ENCODE peak calls at places on chromosomes 11 and 22, in five cellular contexts. H is adipocyte, D is MCF 10A, C is T follicular helper cell, B is EH. U is an unnamed sample.

GRCh38 chr22:44574057-44574456 is 76.0 kb upstream of the RTL6 start:
- DNase-seq in H (peak), D (peak), C (no peak), B (peak), U (no peak)

GRCh38 chr11:67058506-67058905 is 1.9 kb downstream of the RHOD start:
- DNase-seq in H (no peak), D (no peak), C (no peak), B (no peak), U (no peak)

GRCh38 chr22:40218152-40218551 is 40.4 kb downstream of the TNRC6B start:
- DNase-seq in H (no peak), D (no peak), C (no peak), B (no peak), U (no peak)

GRCh38 chr22:46180370-46181137 is 30.2 kb downstream of the PPARA start:
- DNase-seq in H (peak), D (no peak), C (no peak), B (no peak), U (peak)

GRCh38 chr11:3109921-3110706 is 52.9 kb upstream of the CARS1 start:
- DNase-seq in H (peak), D (peak), C (no peak), B (peak), U (peak)

GRCh38 chr11:64698427-64698826 is 24.6 kb downstream of the NRXN2 start:
- DNase-seq in H (no peak), D (no peak), C (no peak), B (no peak), U (no peak)

GRCh38 chr22:31715157-31715778 is 34.7 kb downstream of the PRR14L start:
- DNase-seq in H (no peak), D (no peak), C (no peak), B (no peak), U (no peak)

GRCh38 chr11:125468852-125469251 is 27.2 kb downstream of the FEZ1 start:
- DNase-seq in H (no peak), D (no peak), C (no peak), B (peak), U (no peak)

GRCh38 chr11:128726464-128727139 is 32.7 kb downstream of the FLI1 start:
- DNase-seq in H (no peak), D (no peak), C (peak), B (no peak), U (no peak)

GRCh38 chr11:86179646-86180064 is 64.9 kb upstream of the EED start:
- DNase-seq in H (no peak), D (no peak), C (no peak), B (no peak), U (no peak)

GRCh38 chr11:57567210-57567511 is 311 bp downstream of the UBE2L6 start:
- DNase-seq in H (peak), D (peak), C (peak), B (no peak), U (peak)

GRCh38 chr11:69489031-69489745 is 7.7 kb downstream of the LINC01488 start:
- DNase-seq in H (no peak), D (no peak), C (no peak), B (peak), U (no peak)

GRCh38 chr11:26948881-26949280 is 45.0 kb upstream of the FIBIN start:
- DNase-seq in H (no peak), D (no peak), C (no peak), B (peak), U (peak)

GRCh38 chr11:28760676-28761390 is 652.6 kb downstream of the METTL15 start:
- DNase-seq in H (peak), D (peak), C (no peak), B (peak), U (peak)

GRCh38 chr22:19823638-19824196 is 31.0 kb downstream of the GNB1L start:
- DNase-seq in H (no peak), D (peak), C (no peak), B (no peak), U (no peak)

GRCh38 chr11:116109228-116109627 is 605.0 kb upstream of the CADM1 start:
- DNase-seq in H (no peak), D (peak), C (no peak), B (no peak), U (peak)

GRCh38 chr11:73760066-73760679 is 701 bp downstream of the RAB6A start:
- DNase-seq in H (peak), D (peak), C (no peak), B (peak), U (peak)

GRCh38 chr11:115085461-115086220 is 407.3 kb downstream of the NXPE2 start:
- DNase-seq in H (no peak), D (no peak), C (no peak), B (no peak), U (no peak)

GRCh38 chr11:6734616-6735015 is 37.2 kb downstream of the OR2AG2 start:
- DNase-seq in H (no peak), D (no peak), C (no peak), B (no peak), U (no peak)

GRCh38 chr11:6755303-6755952 is 16.3 kb downstream of the OR2AG2 start:
- DNase-seq in H (peak), D (peak), C (peak), B (peak), U (peak)

GRCh38 chr11:46564459-46564858 is 29.4 kb downstream of the AMBRA1 start:
- DNase-seq in H (peak), D (peak), C (no peak), B (peak), U (peak)

GRCh38 chr11:96506041-96506440 is 116.2 kb downstream of the JRKL start:
- DNase-seq in H (no peak), D (no peak), C (no peak), B (no peak), U (no peak)

GRCh38 chr11:6655020-6655789 is 404 bp downstream of the DCHS1 start:
- DNase-seq in H (peak), D (no peak), C (no peak), B (peak), U (peak)

GRCh38 chr11:73757598-73757997 is 3.3 kb downstream of the RAB6A start:
- DNase-seq in H (peak), D (peak), C (no peak), B (no peak), U (peak)

GRCh38 chr11:72364754-72365153 is 69.6 kb downstream of the CLPB start:
- DNase-seq in H (no peak), D (no peak), C (no peak), B (no peak), U (no peak)

GRCh38 chr11:63764201-63764711 is 4.3 kb downstream of the ZFTA start:
- DNase-seq in H (no peak), D (no peak), C (no peak), B (no peak), U (no peak)

GRCh38 chr11:45473491-45473890 is 187.3 kb upstream of the SYT13 start:
- DNase-seq in H (no peak), D (no peak), C (no peak), B (no peak), U (peak)

GRCh38 chr11:76512851-76513653 is 68.2 kb downstream of the EMSY start:
- DNase-seq in H (peak), D (peak), C (no peak), B (peak), U (peak)

GRCh38 chr11:123579482-123579812 is 75.0 kb downstream of the SCN3B start:
- DNase-seq in H (no peak), D (no peak), C (no peak), B (no peak), U (no peak)

GRCh38 chr22:45602824-45603301 is 68.8 kb upstream of the ATXN10 start:
- DNase-seq in H (peak), D (peak), C (no peak), B (peak), U (peak)

GRCh38 chr11:68373189-68373809 is 60.9 kb downstream of the LRP5 start:
- DNase-seq in H (peak), D (no peak), C (no peak), B (peak), U (peak)

GRCh38 chr11:46692450-46692849 is 8.0 kb downstream of the ARHGAP1 start:
- DNase-seq in H (no peak), D (no peak), C (no peak), B (peak), U (no peak)

GRCh38 chr11:104968856-104969776 is 742 bp upstream of the CASP4 start:
- DNase-seq in H (peak), D (no peak), C (no peak), B (no peak), U (peak)

GRCh38 chr11:15336016-15336415 is 221.3 kb downstream of the INSC start:
- DNase-seq in H (no peak), D (peak), C (no peak), B (no peak), U (no peak)

GRCh38 chr22:32355760-32356159 is 1.9 kb upstream of the RFPL3 start:
- DNase-seq in H (no peak), D (peak), C (no peak), B (no peak), U (no peak)

GRCh38 chr11:120978701-120979100 is 45.2 kb upstream of the TBCEL start:
- DNase-seq in H (no peak), D (no peak), C (no peak), B (no peak), U (no peak)

GRCh38 chr11:34206598-34207300 is 101.3 kb downstream of the NAT10 start:
- DNase-seq in H (peak), D (no peak), C (no peak), B (no peak), U (no peak)

GRCh38 chr11:116360542-116360941 is 412.2 kb downstream of the BUD13 start:
- DNase-seq in H (no peak), D (no peak), C (no peak), B (no peak), U (no peak)

GRCh38 chr11:13289081-13289480 is 11.5 kb downstream of the BMAL1 start:
- DNase-seq in H (peak), D (peak), C (no peak), B (peak), U (peak)

U was measured in mesenchymal stem cell.